ENCODE peak calls at places on chromosomes 1 and 21, in five cellular contexts. R is HEK293T, M is C1 segment of cervical spinal cord, D is ovary, K is iPS-NIHi11. E is an unnamed sample.

GRCh38 chr1:114758251-114758832 is 558 bp upstream of the CSDE1 start:
- DNase-seq in R (peak), M (no peak), D (no peak), K (peak), E (no peak)

GRCh38 chr1:201309420-201309819 is 26.1 kb downstream of the PKP1 start:
- DNase-seq in R (peak), M (peak), D (no peak), K (peak), E (peak)

GRCh38 chr1:203202431-203203245 is 16.1 kb upstream of the CHI3L1 start:
- DNase-seq in R (no peak), M (no peak), D (no peak), K (no peak), E (no peak)

GRCh38 chr1:157193702-157194391 is 55.7 kb upstream of the ETV3 start:
- DNase-seq in R (peak), M (peak), D (no peak), K (peak), E (peak)

GRCh38 chr1:116506132-116507004 is 64.5 kb downstream of the CD58 start:
- DNase-seq in R (no peak), M (no peak), D (no peak), K (no peak), E (no peak)

GRCh38 chr1:43366601-43367025 is 1.2 kb downstream of the ELOVL1 start:
- DNase-seq in R (no peak), M (no peak), D (no peak), K (peak), E (no peak)

GRCh38 chr1:206706298-206706791 is 21.6 kb downstream of the MAPKAPK2 start:
- DNase-seq in R (no peak), M (no peak), D (no peak), K (peak), E (peak)

GRCh38 chr1:155984341-155984740 is 6.0 kb upstream of the ARHGEF2 start:
- DNase-seq in R (no peak), M (no peak), D (no peak), K (peak), E (no peak)

GRCh38 chr1:58592521-58593134 is 15.6 kb upstream of the TACSTD2 start:
- DNase-seq in R (no peak), M (peak), D (peak), K (peak), E (no peak)

GRCh38 chr1:218473527-218473926 is 128.4 kb downstream of the TGFB2 start:
- DNase-seq in R (no peak), M (no peak), D (no peak), K (no peak), E (no peak)

GRCh38 chr21:37220433-37220980 is 46.6 kb downstream of the VPS26C start:
- DNase-seq in R (no peak), M (peak), D (no peak), K (peak), E (no peak)

GRCh38 chr1:181482001-181482430 is 1.3 kb upstream of the CACNA1E start:
- DNase-seq in R (no peak), M (no peak), D (no peak), K (peak), E (no peak)

GRCh38 chr1:224106568-224107281 is 7.2 kb upstream of the FBXO28 start:
- DNase-seq in R (peak), M (no peak), D (no peak), K (peak), E (no peak)

GRCh38 chr1:6490181-6491075 is 1.0 kb downstream of the PLEKHG5 start:
- DNase-seq in R (peak), M (peak), D (peak), K (peak), E (peak)

GRCh38 chr1:119966020-119966419 is 69.7 kb upstream of the ADAM30 start:
- DNase-seq in R (no peak), M (no peak), D (peak), K (no peak), E (no peak)

GRCh38 chr1:28897789-28898188 is 16.6 kb upstream of the EPB41 start:
- DNase-seq in R (no peak), M (no peak), D (no peak), K (no peak), E (no peak)

GRCh38 chr1:226711976-226712778 is 26.9 kb downstream of the ITPKB start:
- DNase-seq in R (no peak), M (no peak), D (no peak), K (no peak), E (no peak)

GRCh38 chr1:194684636-194685035 is 1498.2 kb upstream of the B3GALT2 start:
- DNase-seq in R (no peak), M (no peak), D (no peak), K (no peak), E (no peak)

GRCh38 chr1:43994794-43995790 is 3.7 kb downstream of the CCDC24 start:
- DNase-seq in R (peak), M (peak), D (no peak), K (peak), E (peak)